ENCODE peak calls at places on chromosomes 7 and 10, in six cellular contexts. V, F, T, R, Z and L are unnamed samples.

GRCh38 chr7:34058791-34059550 is 153.6 kb downstream of the BMPER start:
- DNase-seq in V (peak; percentile 44), F (no peak), T (peak; percentile 74), R (peak; percentile 80), Z (no peak), L (no peak)

GRCh38 chr10:72881291-72881690 is 12.2 kb upstream of the OIT3 start:
- DNase-seq in V (no peak), F (no peak), T (no peak), R (no peak), Z (no peak), L (no peak)

GRCh38 chr10:72563327-72563932 is 62.4 kb downstream of the MICU1 start:
- DNase-seq in V (no peak), F (no peak), T (no peak), R (no peak), Z (no peak), L (no peak)

GRCh38 chr7:95578299-95578855 is 17.9 kb downstream of the PDK4 start:
- DNase-seq in V (no peak), F (no peak), T (peak; percentile 15), R (no peak), Z (no peak), L (no peak)

GRCh38 chr10:47047577-47048532 is 136.6 kb downstream of the PTPN20 start:
- DNase-seq in V (peak; percentile 77), F (peak; percentile 83), T (peak; percentile 86), R (no peak), Z (peak; percentile 83), L (peak; percentile 12)

GRCh38 chr10:77267703-77268630 is 369.6 kb downstream of the KCNMA1 start:
- DNase-seq in V (no peak), F (no peak), T (no peak), R (no peak), Z (no peak), L (peak; percentile 71)

GRCh38 chr7:75985009-75985517 is 9.3 kb downstream of the TMEM120A start:
- DNase-seq in V (no peak), F (no peak), T (no peak), R (no peak), Z (no peak), L (no peak)

GRCh38 chr10:26438534-26439269 is 561 bp downstream of the APBB1IP start:
- DNase-seq in V (no peak), F (no peak), T (peak; percentile 1), R (no peak), Z (peak; percentile 31), L (peak; percentile 15)

GRCh38 chr7:15685358-15686181 is 913 bp downstream of the MEOX2 start:
- DNase-seq in V (peak; percentile 41), F (peak; percentile 10), T (peak; percentile 82), R (no peak), Z (no peak), L (peak; percentile 7)

GRCh38 chr7:24653316-24654085 is 80.2 kb downstream of the PALS2 start:
- DNase-seq in V (no peak), F (no peak), T (no peak), R (peak; percentile 18), Z (no peak), L (peak; percentile 2)

GRCh38 chr7:111384065-111384891 is 178.0 kb downstream of the IMMP2L start:
- DNase-seq in V (no peak), F (no peak), T (peak; percentile 70), R (no peak), Z (no peak), L (peak; percentile 33)

GRCh38 chr10:123890246-123890645 is 1.4 kb downstream of the CPXM2 start:
- DNase-seq in V (no peak), F (no peak), T (peak; percentile 67), R (no peak), Z (no peak), L (no peak)

GRCh38 chr7:66507764-66508296 is 120.9 kb upstream of the KCTD7 start:
- DNase-seq in V (no peak), F (no peak), T (no peak), R (no peak), Z (no peak), L (no peak)

GRCh38 chr10:43644252-43644651 is 4.4 kb downstream of the ZNF32 start:
- DNase-seq in V (no peak), F (no peak), T (no peak), R (no peak), Z (no peak), L (no peak)
- H3K9me3 ChIP-seq in V (peaks cover 7% of the 10 kb centered on the region), F (peaks cover 50% of the 10 kb centered on the region), T (peaks cover 66% of the 10 kb centered on the region), R (peaks cover 62% of the 10 kb centered on the region), Z (peaks cover 62% of the 10 kb centered on the region), L (peaks cover 42% of the 10 kb centered on the region)

GRCh38 chr7:158477866-158478265 is 109.8 kb downstream of the PTPRN2 start:
- DNase-seq in V (no peak), F (no peak), T (no peak), R (no peak), Z (no peak), L (no peak)

GRCh38 chr7:158474488-158474887 is 113.1 kb downstream of the PTPRN2 start:
- DNase-seq in V (no peak), F (no peak), T (no peak), R (no peak), Z (no peak), L (no peak)

GRCh38 chr7:158475036-158475678 is 112.5 kb downstream of the PTPRN2 start:
- DNase-seq in V (no peak), F (no peak), T (no peak), R (no peak), Z (no peak), L (no peak)

GRCh38 chr7:158475679-158476052 is 112.0 kb downstream of the PTPRN2 start:
- DNase-seq in V (no peak), F (no peak), T (no peak), R (no peak), Z (no peak), L (no peak)

DNA sequence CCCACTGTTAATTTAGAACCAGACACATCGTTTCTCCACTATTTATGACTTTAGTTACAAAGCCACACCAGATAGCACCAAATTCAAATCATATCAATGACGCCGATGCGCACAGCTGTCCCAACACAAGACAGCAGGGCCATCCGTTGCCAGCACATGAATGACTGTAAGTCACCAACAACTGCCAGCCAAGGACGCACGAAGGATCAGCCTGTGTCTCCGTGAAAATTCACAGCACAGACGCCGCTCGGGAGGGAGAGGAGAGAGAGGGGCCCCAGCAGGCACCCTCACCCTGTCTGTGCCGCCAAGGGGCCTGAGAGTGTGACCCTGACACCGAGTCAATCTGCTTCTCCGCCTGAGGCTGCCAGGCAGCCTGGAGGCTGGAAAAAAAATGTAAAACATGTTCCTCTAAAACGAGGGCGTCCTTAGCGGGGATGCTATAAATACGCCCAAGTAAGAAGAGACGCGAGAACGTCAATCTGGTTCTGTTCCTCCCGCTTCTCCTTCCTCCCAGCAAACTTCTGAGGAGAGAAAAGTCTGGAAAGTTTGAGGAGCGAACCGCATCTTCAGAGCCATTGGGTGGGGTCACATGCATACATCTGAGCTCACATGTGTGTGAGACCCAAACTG is 111.2 kb downstream of the PTPRN2 start:
- DNase-seq in V (no peak), F (no peak), T (no peak), R (no peak), Z (no peak), L (no peak)
- H3K9me3 ChIP-seq in V (no peaks in the 10 kb centered on the region), F (no peaks in the 10 kb centered on the region), T (peaks cover 11% of the 10 kb centered on the region), R (no peaks in the 10 kb centered on the region), Z (no peaks in the 10 kb centered on the region), L (no peaks in the 10 kb centered on the region)

DNA sequence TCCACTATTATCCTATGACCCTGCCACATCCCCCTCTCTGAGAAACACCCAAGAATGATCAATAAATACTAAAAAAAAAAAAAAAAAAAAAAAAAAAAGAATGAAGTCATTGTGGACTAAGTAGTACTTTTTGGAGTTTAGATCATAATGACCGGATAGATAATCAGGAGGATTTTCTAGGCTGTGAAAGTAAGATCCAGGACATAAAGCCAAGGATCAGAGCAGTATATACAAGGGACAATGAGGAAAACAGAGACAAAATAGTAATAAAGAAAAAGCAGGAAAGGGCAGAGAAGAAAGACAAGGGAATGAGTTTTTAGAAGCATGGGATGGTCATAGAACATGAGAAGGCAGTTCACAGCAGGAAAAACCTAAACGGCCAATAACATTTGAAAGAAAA is 87.6 kb downstream of the AKAP9 start:
- DNase-seq in V (no peak), F (no peak), T (no peak), R (no peak), Z (no peak), L (no peak)
- H3K9me3 ChIP-seq in V (no peaks in the 10 kb centered on the region), F (no peaks in the 10 kb centered on the region), T (no peaks in the 10 kb centered on the region), R (no peaks in the 10 kb centered on the region), Z (no peaks in the 10 kb centered on the region), L (no peaks in the 10 kb centered on the region)

GRCh38 chr10:128993911-128994538 is 473.0 kb upstream of the MGMT start:
- DNase-seq in V (no peak), F (no peak), T (no peak), R (no peak), Z (no peak), L (no peak)
- H3K9me3 ChIP-seq in V (no peaks in the 10 kb centered on the region), F (no peaks in the 10 kb centered on the region), T (no peaks in the 10 kb centered on the region), R (no peaks in the 10 kb centered on the region), Z (no peaks in the 10 kb centered on the region), L (peaks cover 6% of the 10 kb centered on the region)

GRCh38 chr10:105291571-105291970 is 650.5 kb downstream of the SORCS3 start:
- DNase-seq in V (no peak), F (no peak), T (no peak), R (no peak), Z (no peak), L (no peak)

GRCh38 chr10:105292236-105292635 is 651.1 kb downstream of the SORCS3 start:
- DNase-seq in V (no peak), F (no peak), T (no peak), R (no peak), Z (no peak), L (no peak)

GRCh38 chr10:105288613-105289012 is 647.5 kb downstream of the SORCS3 start:
- DNase-seq in V (no peak), F (no peak), T (no peak), R (no peak), Z (no peak), L (no peak)

GRCh38 chr10:105287970-105288369 is 646.9 kb downstream of the SORCS3 start:
- DNase-seq in V (no peak), F (no peak), T (no peak), R (no peak), Z (no peak), L (no peak)
- H3K9me3 ChIP-seq in V (no peaks in the 10 kb centered on the region), F (no peaks in the 10 kb centered on the region), T (no peaks in the 10 kb centered on the region), R (no peaks in the 10 kb centered on the region), Z (no peaks in the 10 kb centered on the region), L (no peaks in the 10 kb centered on the region)

GRCh38 chr10:56360967-56361841 is at the start of gene ZWINT:
- DNase-seq in V (peak; percentile 85), F (peak; percentile 96), T (peak; percentile 99), R (peak; percentile 89), Z (peak; percentile 96), L (peak; percentile 91)
- H3K9me3 ChIP-seq in V (no peaks in the 10 kb centered on the region), F (no peaks in the 10 kb centered on the region), T (no peaks in the 10 kb centered on the region), R (no peaks in the 10 kb centered on the region), Z (no peaks in the 10 kb centered on the region), L (no peaks in the 10 kb centered on the region)